ENCODE peak calls at places on chromosome 15, in ten cellular contexts. C is endothelial cell; G is AG10803; Z is CD8-positive, alpha-beta T cell; X is ovary; S is choroid plexus epithelial cell; W is foreskin fibroblast; E is adrenal gland; V is stomach; D is astrocyte of the spinal cord. T is an unnamed sample.

GRCh38 chr15:78308422-78309021 is 9.1 kb upstream of the SKIC8 start:
- DNase-seq in C (peak; percentile 91), G (peak; percentile 58), Z (peak; percentile 31), X (no peak), S (peak; percentile 80), W (peak; percentile 58), E (peak; percentile 81), V (peak; percentile 79), D (peak; percentile 63), T (peak; percentile 38)

GRCh38 chr15:71471347-71471746 is 339.0 kb upstream of the NR2E3 start:
- DNase-seq in C (no peak), G (no peak), Z (no peak), X (no peak), S (peak; percentile 34), W (no peak), E (no peak), V (no peak), D (no peak), T (no peak)

GRCh38 chr15:26235148-26235769 is 372.1 kb upstream of the ATP10A start:
- DNase-seq in C (no peak), G (no peak), Z (no peak), X (no peak), S (no peak), W (no peak), E (no peak), V (no peak), D (no peak), T (no peak)

GRCh38 chr15:37040072-37040742 is 60.1 kb downstream of the MEIS2 start:
- DNase-seq in C (no peak), G (no peak), Z (no peak), X (no peak), S (no peak), W (no peak), E (no peak), V (no peak), D (no peak), T (no peak)

GRCh38 chr15:60392601-60392985 is 5.2 kb downstream of the ANXA2 start:
- DNase-seq in C (no peak), G (peak; percentile 90), Z (peak; percentile 18), X (no peak), S (peak; percentile 85), W (no peak), E (no peak), V (no peak), D (peak; percentile 89), T (peak; percentile 92)

GRCh38 chr15:74453925-74454763 is 6.8 kb downstream of the UBL7 start:
- DNase-seq in C (no peak), G (no peak), Z (no peak), X (no peak), S (peak; percentile 65), W (no peak), E (no peak), V (no peak), D (peak; percentile 22), T (no peak)

GRCh38 chr15:66763186-66764066 is 61.4 kb downstream of the SMAD6 start:
- DNase-seq in C (no peak), G (peak; percentile 62), Z (no peak), X (peak; percentile 68), S (no peak), W (no peak), E (peak; percentile 91), V (peak; percentile 98), D (no peak), T (no peak)

GRCh38 chr15:88400069-88400468 is 67.1 kb downstream of the MRPL46 start:
- DNase-seq in C (peak; percentile 23), G (no peak), Z (no peak), X (no peak), S (no peak), W (no peak), E (no peak), V (no peak), D (no peak), T (no peak)

GRCh38 chr15:69265347-69265955 is 33.3 kb upstream of the PAQR5 start:
- DNase-seq in C (no peak), G (peak; percentile 47), Z (no peak), X (no peak), S (peak; percentile 54), W (no peak), E (no peak), V (no peak), D (peak; percentile 36), T (no peak)

GRCh38 chr15:63157891-63158431 is 684 bp upstream of the RPS27L start:
- DNase-seq in C (peak; percentile 46), G (peak; percentile 83), Z (peak; percentile 11), X (peak; percentile 52), S (peak; percentile 89), W (peak; percentile 75), E (peak; percentile 79), V (peak; percentile 31), D (peak; percentile 85), T (peak; percentile 87)

GRCh38 chr15:91099616-91100560 is at the start of gene SV2B:
- DNase-seq in C (peak; percentile 53), G (peak; percentile 12), Z (peak; percentile 21), X (no peak), S (peak; percentile 24), W (peak; percentile 26), E (peak; percentile 41), V (peak; percentile 31), D (peak; percentile 5), T (no peak)

GRCh38 chr15:65077291-65077980 is 890 bp downstream of the KBTBD13 start:
- DNase-seq in C (no peak), G (no peak), Z (no peak), X (no peak), S (no peak), W (no peak), E (no peak), V (no peak), D (no peak), T (no peak)

GRCh38 chr15:65081270-65081669 is 4.7 kb downstream of the KBTBD13 start:
- DNase-seq in C (no peak), G (no peak), Z (no peak), X (no peak), S (no peak), W (no peak), E (no peak), V (no peak), D (no peak), T (no peak)

GRCh38 chr15:65079580-65079979 is 3.0 kb downstream of the KBTBD13 start:
- DNase-seq in C (no peak), G (no peak), Z (no peak), X (no peak), S (no peak), W (no peak), E (no peak), V (no peak), D (no peak), T (no peak)

GRCh38 chr15:65076486-65077290 is at the start of gene KBTBD13:
- DNase-seq in C (no peak), G (no peak), Z (no peak), X (no peak), S (no peak), W (no peak), E (no peak), V (no peak), D (no peak), T (no peak)

GRCh38 chr15:65077981-65078352 is 1.4 kb downstream of the KBTBD13 start:
- DNase-seq in C (peak; percentile 74), G (peak; percentile 55), Z (peak; percentile 49), X (peak; percentile 66), S (peak; percentile 67), W (peak; percentile 56), E (peak; percentile 64), V (peak; percentile 79), D (peak; percentile 47), T (no peak)
- TF ChIP-seq CTCF in C (no peak), G (peak; percentile 68), Z (peak; percentile 22), X (peak; percentile 56), S (peak; percentile 80), W (peak; percentile 65), E (peak; percentile 45), V (peak; percentile 63), D (peak; percentile 77), T (peak; percentile 51)

DNA sequence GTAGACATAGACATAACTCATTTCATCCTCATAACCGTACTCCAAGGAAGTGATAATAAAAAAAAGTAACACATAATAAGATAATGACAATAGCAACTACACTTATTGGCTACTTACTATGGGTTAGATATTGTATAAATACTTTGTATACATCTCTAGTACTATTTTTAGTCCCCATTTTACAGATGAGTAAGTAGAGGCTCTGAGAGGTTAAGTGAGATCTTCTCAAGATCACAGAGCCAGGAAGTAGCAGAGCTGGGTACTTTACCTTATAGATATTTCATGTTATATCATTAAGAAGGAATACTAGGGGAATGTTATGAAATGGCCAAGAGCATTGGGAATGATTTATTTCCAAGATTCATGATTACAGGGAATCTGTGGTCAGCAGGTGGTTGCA is 49.4 kb upstream of the ADAMTSL3 start:
- DNase-seq in C (no peak), G (no peak), Z (no peak), X (no peak), S (no peak), W (no peak), E (no peak), V (no peak), D (no peak), T (no peak)
- TF ChIP-seq CTCF in C (no peak), G (no peak), Z (no peak), X (no peak), S (no peak), W (no peak), E (no peak), V (no peak), D (no peak), T (no peak)

GRCh38 chr15:100849021-100849831 is 30.4 kb upstream of the ALDH1A3 start:
- DNase-seq in C (peak; percentile 15), G (peak; percentile 53), Z (peak; percentile 68), X (peak; percentile 18), S (peak; percentile 39), W (peak; percentile 20), E (no peak), V (peak; percentile 37), D (peak; percentile 40), T (peak; percentile 13)
- TF ChIP-seq CTCF in C (no peak), G (peak; percentile 39), Z (no peak), X (no peak), S (no peak), W (peak; percentile 27), E (no peak), V (no peak), D (peak; percentile 28), T (peak; percentile 52)

GRCh38 chr15:24764375-24765171 is 89.0 kb downstream of the NPAP1 start:
- DNase-seq in C (no peak), G (no peak), Z (no peak), X (no peak), S (no peak), W (no peak), E (no peak), V (no peak), D (no peak), T (no peak)

GRCh38 chr15:24760066-24760465 is 84.5 kb downstream of the NPAP1 start:
- DNase-seq in C (no peak), G (no peak), Z (no peak), X (no peak), S (no peak), W (no peak), E (no peak), V (no peak), D (no peak), T (no peak)

GRCh38 chr15:24766511-24767133 is 91.0 kb downstream of the NPAP1 start:
- DNase-seq in C (no peak), G (no peak), Z (no peak), X (no peak), S (no peak), W (no peak), E (no peak), V (no peak), D (no peak), T (no peak)

GRCh38 chr15:24763891-24764290 is 88.3 kb downstream of the NPAP1 start:
- DNase-seq in C (no peak), G (no peak), Z (no peak), X (no peak), S (no peak), W (no peak), E (no peak), V (no peak), D (no peak), T (no peak)

GRCh38 chr15:24761704-24762302 is 86.2 kb downstream of the NPAP1 start:
- DNase-seq in C (no peak), G (peak; percentile 12), Z (no peak), X (no peak), S (peak; percentile 29), W (no peak), E (no peak), V (no peak), D (peak; percentile 4), T (peak; percentile 19)
- TF ChIP-seq CTCF in C (peak; percentile 34), G (peak; percentile 36), Z (no peak), X (no peak), S (peak; percentile 51), W (peak; percentile 29), E (peak; percentile 13), V (peak; percentile 41), D (no peak), T (peak; percentile 78)